ENCODE peak calls at places on chromosome 3, in six cellular contexts. M is A172, U is progenitor cell of endocrine pancreas, E is astrocyte of the spinal cord, W is brain microvascular endothelial cell, S is HTR-8/SVneo. L is an unnamed sample.

GRCh38 chr3:172717493-172718088 is 6.7 kb upstream of the NCEH1 start:
- DNase-seq in M (peak; percentile 18), E (no peak), U (no peak), W (no peak), S (no peak), L (no peak)

GRCh38 chr3:101888653-101889052 is 39.3 kb downstream of the NFKBIZ start:
- DNase-seq in M (no peak), W (no peak), U (no peak), E (no peak), S (no peak), L (no peak)

GRCh38 chr3:177563381-177563780 is 366.1 kb upstream of the TBL1XR1 start:
- DNase-seq in U (no peak), M (no peak), S (no peak), E (peak; percentile 19), W (no peak), L (no peak)

GRCh38 chr3:117589454-117589853 is 879.9 kb downstream of the TUSC7 start:
- DNase-seq in S (no peak), E (peak; percentile 20), W (no peak), M (no peak), U (no peak), L (no peak)

GRCh38 chr3:70753572-70753971 is 441.1 kb upstream of the MDFIC2 start:
- DNase-seq in U (no peak), M (no peak), S (no peak), E (no peak), W (no peak), L (no peak)

GRCh38 chr3:182364723-182365650 is 428.3 kb upstream of the ATP11B start:
- DNase-seq in S (no peak), W (no peak), E (peak; percentile 92), M (peak; percentile 97), U (no peak), L (no peak)

GRCh38 chr3:106573605-106574004 is 704.8 kb upstream of the CBLB start:
- DNase-seq in E (no peak), W (no peak), U (no peak), S (no peak), M (no peak), L (no peak)

GRCh38 chr3:113844622-113845222 is 6.1 kb downstream of the GRAMD1C start:
- DNase-seq in S (peak; percentile 33), U (no peak), M (peak; percentile 32), W (peak; percentile 17), E (peak; percentile 51), L (no peak)

GRCh38 chr3:125267460-125267859 is 54.9 kb upstream of the SLC12A8 start:
- DNase-seq in S (no peak), M (no peak), U (no peak), W (no peak), E (no peak), L (no peak)

L was measured in HS-5.